ENCODE peak calls at places on chromosomes 13 and 19, in five cellular contexts. N, M, Y, G and A are unnamed samples.

GRCh38 chr19:55118401-55118991 is 1.1 kb upstream of the PPP1R12C start:
- DNase-seq in N (no peak), M (peak; percentile 87), Y (peak; percentile 73), G (no peak), A (no peak)

GRCh38 chr19:49064029-49064629 is 489 bp downstream of the NTF4 start:
- DNase-seq in Y (no peak), N (no peak), M (no peak), G (no peak), A (no peak)

GRCh38 chr13:39603424-39603947 is 493 bp upstream of the LHFPL6 start:
- DNase-seq in G (no peak), M (no peak), N (no peak), Y (no peak), A (no peak)

GRCh38 chr19:49932731-49933131 is 3.4 kb upstream of the NUP62 start:
- DNase-seq in N (no peak), Y (no peak), M (no peak), G (no peak), A (no peak)

GRCh38 chr13:91657283-91657682 is 258.9 kb downstream of the GPC5 start:
- DNase-seq in N (no peak), G (no peak), Y (no peak), M (no peak), A (no peak)

GRCh38 chr13:38309397-38309796 is 40.3 kb upstream of the UFM1 start:
- DNase-seq in N (no peak), M (no peak), Y (no peak), G (no peak), A (no peak)

GRCh38 chr19:10817291-10818038 is 18.5 kb downstream of the TMED1 start:
- DNase-seq in N (no peak), G (no peak), M (no peak), Y (no peak), A (no peak)

GRCh38 chr13:44306401-44307192 is 67.0 kb upstream of the SERP2 start:
- DNase-seq in M (no peak), G (no peak), Y (no peak), N (no peak), A (peak; percentile 99)

GRCh38 chr13:73622375-73622774 is 511.8 kb downstream of the KLF12 start:
- DNase-seq in N (no peak), G (no peak), M (no peak), Y (no peak), A (no peak)

GRCh38 chr13:75789451-75790197 is 153.5 kb downstream of the LMO7 start:
- DNase-seq in Y (no peak), N (no peak), G (no peak), M (no peak), A (no peak)

GRCh38 chr13:75785130-75785529 is 149.0 kb downstream of the LMO7 start:
- DNase-seq in N (no peak), Y (no peak), G (no peak), M (no peak), A (no peak)

GRCh38 chr13:75790198-75790970 is 154.3 kb downstream of the LMO7 start:
- DNase-seq in G (no peak), N (no peak), M (no peak), Y (no peak), A (no peak)

GRCh38 chr13:75788494-75788991 is 152.4 kb downstream of the LMO7 start:
- DNase-seq in M (no peak), G (no peak), Y (no peak), N (no peak), A (no peak)

DNA sequence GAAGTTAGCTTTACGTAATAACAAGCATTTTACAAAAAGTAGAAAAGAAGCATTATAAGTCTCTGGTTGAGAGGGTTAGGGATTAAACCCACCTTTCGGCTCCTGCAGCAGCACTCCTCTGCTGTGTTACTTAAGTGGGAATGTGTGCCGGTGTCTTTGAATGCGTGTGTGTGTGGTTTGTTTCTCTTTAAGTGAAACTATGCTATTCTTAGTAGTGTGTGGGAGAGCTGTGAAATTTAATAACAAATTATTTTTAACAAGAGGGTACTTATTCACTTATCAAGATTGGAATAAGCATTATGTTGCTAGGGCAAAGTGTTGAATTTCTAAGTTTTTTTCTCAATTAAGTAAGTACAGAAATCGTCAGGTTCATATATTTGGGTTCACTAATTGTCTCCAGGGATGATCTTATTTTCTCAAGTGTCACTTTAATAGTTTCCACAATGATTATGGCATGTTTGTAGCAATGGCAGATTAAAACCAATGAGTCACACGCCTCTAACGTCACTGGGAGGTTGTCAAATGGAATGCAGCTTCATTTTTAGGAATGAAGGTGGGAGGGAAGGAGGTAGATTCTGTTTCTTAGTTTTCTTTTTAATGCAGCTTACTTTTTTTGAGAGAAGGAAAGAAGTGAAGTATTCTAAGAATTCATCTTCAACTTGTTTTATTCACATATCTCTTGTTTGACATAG is 151.3 kb downstream of the LMO7 start:
- DNase-seq in N (no peak), G (no peak), Y (no peak), M (no peak), A (no peak)
- TF ChIP-seq SRF in N (no peak), G (no peak), Y (no peak), M (no peak), A (no peak)

GRCh38 chr13:22079961-22080360 is 409.1 kb downstream of the FGF9 start:
- DNase-seq in M (no peak), G (no peak), N (no peak), Y (no peak), A (no peak)
- H2AFZ ChIP-seq in M (no peak overlapping the region), G (no peak overlapping the region), N (no peak overlapping the region), Y (no peak overlapping the region), A (no peak overlapping the region)

GRCh38 chr19:5975388-5975728 is 2.6 kb downstream of the RANBP3 start:
- DNase-seq in N (no peak), M (no peak), Y (no peak), G (no peak), A (no peak)

GRCh38 chr19:5978606-5979552 is 939 bp upstream of the RANBP3 start:
- DNase-seq in Y (no peak), N (no peak), M (peak; percentile 46), G (no peak), A (no peak)

GRCh38 chr19:5977785-5978605 is at the start of gene RANBP3:
- DNase-seq in Y (peak; percentile 99), G (peak; percentile 97), M (peak; percentile 99), N (peak; percentile 96), A (peak; percentile 97)

GRCh38 chr19:5976768-5977167 is 1.2 kb downstream of the RANBP3 start:
- DNase-seq in G (no peak), M (no peak), Y (no peak), N (no peak), A (no peak)

DNA sequence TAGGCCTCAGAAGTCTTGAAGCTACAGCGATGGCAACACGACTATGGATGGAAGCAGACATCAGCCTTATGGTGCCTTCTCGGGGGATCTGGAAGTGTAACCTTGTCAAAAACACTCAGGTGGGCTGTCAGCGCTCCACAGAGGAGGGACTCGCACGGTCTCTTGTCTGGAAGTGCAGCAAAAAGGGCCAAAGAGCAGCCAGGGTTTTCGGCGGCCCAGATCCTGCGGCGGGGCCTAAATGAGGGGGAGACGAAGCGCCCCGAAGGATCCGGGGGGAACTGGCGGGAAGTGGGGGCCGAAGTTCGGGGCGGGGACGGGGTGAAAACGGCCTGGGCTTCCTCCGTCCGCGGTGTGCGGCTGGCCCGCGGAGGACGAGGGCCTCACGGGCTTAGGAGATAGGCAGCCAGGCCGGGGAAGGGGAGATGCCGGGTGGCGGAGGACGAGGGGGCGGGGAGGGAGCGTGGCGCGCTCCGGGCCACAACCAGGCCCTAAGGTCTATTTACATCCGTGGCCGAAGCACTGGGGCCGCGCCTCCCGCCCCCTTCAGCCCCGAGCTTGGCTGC is 637 bp downstream of the RANBP3 start:
- DNase-seq in G (no peak), M (peak; percentile 24), Y (no peak), N (no peak), A (no peak)
- H4K20me1 ChIP-seq in G (peaks cover 18% of the 10 kb centered on the region), M (peaks cover 5% of the 10 kb centered on the region), Y (peaks cover 31% of the 10 kb centered on the region), N (peaks cover 12% of the 10 kb centered on the region), A (no peaks in the 10 kb centered on the region)

DNA sequence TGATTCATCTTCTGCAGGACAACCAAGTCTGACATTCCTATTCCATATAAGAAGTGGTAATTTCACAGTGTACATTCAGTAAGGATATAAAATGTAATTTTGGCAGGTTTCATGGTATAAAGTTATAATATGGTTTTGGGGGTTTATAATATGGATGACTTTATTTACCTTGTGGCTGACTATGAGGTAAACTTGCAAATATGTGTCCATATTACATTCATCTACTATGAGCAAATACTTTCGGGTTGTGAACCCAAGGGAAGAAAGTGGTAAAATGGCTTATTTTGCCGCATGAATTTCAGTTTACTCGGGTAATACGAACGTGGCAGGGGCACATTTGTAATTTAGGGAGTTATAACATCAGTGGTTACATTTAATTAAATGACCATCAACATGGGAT is 86.7 kb upstream of the TNFSF11 start:
- DNase-seq in G (no peak), M (no peak), N (no peak), Y (no peak), A (no peak)
- TF ChIP-seq SRF in G (no peak), M (no peak), N (no peak), Y (no peak), A (no peak)

GRCh38 chr13:93190006-93190405 is 36.6 kb upstream of the GPC6 start:
- DNase-seq in M (no peak), N (no peak), G (no peak), Y (no peak), A (no peak)
- H2AFZ ChIP-seq in M (no peak overlapping the region), N (no peak overlapping the region), G (no peak overlapping the region), Y (no peak overlapping the region), A (no peak overlapping the region)